ENCODE peak calls at places on chromosomes 13 and 19, in eight cellular contexts. Y, Q, N, J, P, W, U and I are unnamed samples.

GRCh38 chr13:83214452-83214851 is 667.8 kb downstream of the SLITRK1 start:
- DNase-seq in U (no peak), J (no peak), W (no peak), Y (no peak), N (no peak), Q (no peak), P (no peak), I (no peak)

GRCh38 chr19:21519488-21519887 is 14.1 kb downstream of the ZNF429 start:
- DNase-seq in J (no peak), W (no peak), N (no peak), Q (no peak), Y (no peak), P (no peak), U (no peak), I (no peak)

GRCh38 chr19:33704271-33704670 is 82.5 kb downstream of the CHST8 start:
- DNase-seq in J (no peak), P (no peak), N (no peak), Y (no peak), W (no peak), Q (no peak), U (no peak), I (no peak)

GRCh38 chr19:2675892-2676291 is 26.6 kb downstream of the GNG7 start:
- DNase-seq in W (no peak), P (no peak), U (no peak), Q (no peak), J (no peak), Y (no peak), N (no peak), I (no peak)

GRCh38 chr19:1849132-1849474 is 820 bp upstream of the REXO1 start:
- DNase-seq in U (no peak), Q (no peak), Y (no peak), P (no peak), W (no peak), J (no peak), N (no peak), I (no peak)

GRCh38 chr19:53877361-53877766 is 4.6 kb upstream of the PRKCG start:
- DNase-seq in N (no peak), U (peak; percentile 34), W (no peak), P (no peak), J (no peak), Y (no peak), Q (no peak), I (no peak)

GRCh38 chr19:5615756-5616327 is 6.7 kb downstream of the SAFB2 start:
- DNase-seq in W (no peak), N (no peak), J (no peak), Q (no peak), U (no peak), P (no peak), Y (no peak), I (no peak)

GRCh38 chr13:80251403-80251802 is 89.5 kb downstream of the SPRY2 start:
- DNase-seq in W (no peak), U (peak; percentile 11), Q (peak; percentile 64), P (no peak), Y (no peak), N (no peak), J (no peak), I (no peak)

GRCh38 chr13:110137677-110138008 is 169.3 kb downstream of the COL4A1 start:
- DNase-seq in J (peak; percentile 75), U (no peak), N (peak; percentile 43), P (peak; percentile 59), W (peak; percentile 35), Q (peak; percentile 58), Y (no peak), I (peak; percentile 59)

GRCh38 chr13:32314271-32314967 is 744 bp downstream of the ZAR1L start:
- DNase-seq in N (peak; percentile 50), Q (no peak), W (no peak), J (peak; percentile 61), U (no peak), P (peak; percentile 45), Y (no peak), I (no peak)

GRCh38 chr19:3606690-3607289 is at the start of gene TBXA2R:
- DNase-seq in J (peak; percentile 82), N (peak; percentile 88), Y (peak; percentile 69), W (peak; percentile 19), P (peak; percentile 78), Q (peak; percentile 59), U (peak; percentile 63), I (no peak)

GRCh38 chr13:64154514-64154913 is 2738.9 kb upstream of the PCDH20 start:
- DNase-seq in Y (peak; percentile 69), N (no peak), J (no peak), P (no peak), W (peak; percentile 4), U (peak; percentile 16), Q (peak; percentile 28), I (no peak)

GRCh38 chr13:33489563-33489962 is 204.0 kb upstream of the STARD13 start:
- DNase-seq in N (no peak), W (no peak), P (no peak), J (no peak), Y (no peak), Q (no peak), U (peak; percentile 47), I (no peak)

GRCh38 chr13:86135856-86136255 is 336.6 kb upstream of the SLITRK6 start:
- DNase-seq in J (no peak), U (no peak), Y (no peak), W (no peak), N (no peak), P (no peak), Q (no peak), I (no peak)

GRCh38 chr13:30466358-30466714 is 600 bp upstream of the HMGB1 start:
- DNase-seq in Q (peak; percentile 30), J (no peak), W (no peak), U (peak; percentile 50), P (no peak), N (no peak), Y (no peak), I (no peak)

GRCh38 chr13:51924756-51925544 is 63.2 kb downstream of the CCDC70 start:
- DNase-seq in W (no peak), Y (no peak), U (no peak), P (no peak), N (no peak), Q (no peak), J (no peak), I (no peak)

GRCh38 chr13:112765734-112766133 is 75.9 kb downstream of the ATP11A start:
- DNase-seq in W (no peak), N (no peak), J (no peak), Y (no peak), U (no peak), P (no peak), Q (no peak), I (no peak)

DNA sequence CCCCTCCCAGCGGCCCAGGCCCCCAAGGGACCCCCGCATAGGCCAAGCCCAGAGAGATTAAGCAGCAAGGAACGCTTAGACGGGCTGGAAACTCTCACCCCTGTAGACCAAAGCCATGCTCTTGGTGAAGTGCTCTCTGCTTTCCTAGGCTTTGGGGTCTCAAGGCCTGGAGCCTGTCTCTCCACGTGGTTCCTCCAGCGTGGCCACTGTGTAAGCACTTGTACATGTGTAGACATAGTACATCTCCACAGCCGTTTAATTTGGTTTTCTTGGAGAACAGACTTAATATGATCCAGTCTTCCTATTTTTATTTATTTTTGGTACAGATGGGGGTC is 1.1 kb downstream of the NUDT19 start:
- DNase-seq in Y (no peak), J (no peak), Q (no peak), N (no peak), U (no peak), W (no peak), P (no peak), I (no peak)
- H3K27ac ChIP-seq in Y (peak overlapping the region; percentile 74), J (peak overlapping the region; percentile 85), Q (peak overlapping the region; percentile 34), N (peak overlapping the region; percentile 75), U (no peak overlapping the region), W (peak overlapping the region; percentile 97), P (no peak overlapping the region), I (peak overlapping the region; percentile 88)

GRCh38 chr19:58519087-58519354 is 589 bp downstream of the ZBTB45 start:
- DNase-seq in Y (peak; percentile 80), W (no peak), U (peak; percentile 92), P (peak; percentile 66), N (peak; percentile 59), J (peak; percentile 70), Q (peak; percentile 77), I (peak; percentile 52)
- TF ChIP-seq CTCF in Y (peak; percentile 82), W (peak; percentile 51), U (peak; percentile 56), P (peak; percentile 54), N (no peak), J (peak; percentile 47), Q (no peak), I (no peak)

GRCh38 chr13:106529415-106530208 is 5.8 kb downstream of the EFNB2 start:
- DNase-seq in Y (peak; percentile 30), U (no peak), W (no peak), J (no peak), P (no peak), Q (no peak), N (no peak), I (no peak)

GRCh38 chr13:106530209-106530906 is 5.1 kb downstream of the EFNB2 start:
- DNase-seq in Q (peak; percentile 63), P (no peak), J (no peak), W (no peak), Y (peak; percentile 61), U (peak; percentile 49), N (no peak), I (no peak)

GRCh38 chr13:106527806-106528205 is 7.7 kb downstream of the EFNB2 start:
- DNase-seq in N (no peak), Y (no peak), U (no peak), J (no peak), P (no peak), W (no peak), Q (no peak), I (no peak)

GRCh38 chr13:106526748-106527488 is 8.5 kb downstream of the EFNB2 start:
- DNase-seq in Q (no peak), W (no peak), J (no peak), P (no peak), Y (no peak), N (no peak), U (peak; percentile 70), I (no peak)

DNA sequence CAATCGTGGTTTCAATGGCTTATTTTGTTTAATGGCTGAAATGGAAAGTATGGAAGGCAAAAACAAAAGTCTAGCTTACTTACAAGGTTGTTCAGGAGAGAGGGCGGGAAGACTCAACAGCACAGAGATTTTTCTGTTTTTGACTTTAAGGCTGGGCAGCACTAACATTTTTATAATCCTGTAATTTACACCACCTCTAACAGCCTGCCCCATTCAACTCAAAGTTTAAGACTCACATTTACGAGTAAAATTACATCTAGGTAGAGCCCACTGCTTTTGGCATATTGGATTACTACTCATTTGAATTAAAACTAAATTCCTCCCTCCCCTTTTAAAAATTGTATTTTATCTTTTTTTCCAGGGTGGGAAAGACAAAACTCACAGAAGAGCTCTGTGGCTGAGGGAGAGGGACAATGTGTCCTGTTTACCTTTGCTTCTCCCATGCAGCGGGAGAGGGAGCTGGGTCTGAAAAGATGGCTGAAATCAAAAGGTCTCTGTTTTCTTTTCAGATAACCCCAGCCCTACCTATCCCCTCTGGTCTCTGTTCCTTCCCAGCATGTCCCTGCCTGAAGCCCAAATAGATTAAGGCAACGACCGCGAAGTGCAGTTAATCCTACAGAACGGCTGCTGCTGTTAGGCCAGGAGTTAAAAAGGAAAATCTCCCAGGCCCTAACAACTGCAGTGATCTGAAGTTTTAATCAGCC is 6.6 kb downstream of the EFNB2 start:
- DNase-seq in N (no peak), P (no peak), W (no peak), J (no peak), Q (no peak), Y (no peak), U (no peak), I (no peak)
- H3K4me3 ChIP-seq in N (no peak overlapping the region), P (no peak overlapping the region), W (no peak overlapping the region), J (no peak overlapping the region), Q (no peak overlapping the region), Y (no peak overlapping the region), U (no peak overlapping the region), I (no peak overlapping the region)

DNA sequence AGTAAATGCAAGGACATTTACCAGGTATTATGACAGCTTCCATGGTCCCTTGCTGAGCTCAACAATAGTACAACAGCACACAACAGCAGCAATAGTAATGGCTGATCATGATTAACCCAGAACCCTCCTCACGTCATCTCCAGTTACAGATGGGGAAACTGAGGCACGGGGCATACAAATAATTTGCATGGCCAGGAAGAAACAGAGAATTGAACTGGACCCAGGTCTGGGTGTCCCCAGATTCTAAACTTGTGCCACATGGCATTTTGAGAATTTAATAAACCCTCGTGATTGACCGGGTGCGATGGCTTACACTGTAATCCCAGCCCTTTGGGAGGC is 7.2 kb downstream of the MAST3 start:
- DNase-seq in J (no peak), Y (no peak), P (no peak), U (no peak), W (no peak), Q (no peak), N (no peak), I (no peak)
- H3K27ac ChIP-seq in J (no peak overlapping the region), Y (no peak overlapping the region), P (peak overlapping the region; percentile 80), U (no peak overlapping the region), W (no peak overlapping the region), Q (no peak overlapping the region), N (peak overlapping the region; percentile 85), I (peak overlapping the region; percentile 72)